ENCODE peak calls at places on chromosomes 2 and 18, in eight cellular contexts. D, K, M, W, C, S, I and H are unnamed samples.

GRCh38 chr2:61017556-61018318 is at the start of the genes PEX13 and PUS10:
- DNase-seq in D (peak; percentile 77), K (no peak), M (peak; percentile 46), W (peak; percentile 72), C (peak; percentile 77), S (no peak), I (peak; percentile 45), H (peak; percentile 51)

GRCh38 chr18:47247036-47247832 is 4.2 kb downstream of the SKOR2 start:
- DNase-seq in D (no peak), K (no peak), M (no peak), W (no peak), C (no peak), S (no peak), I (no peak), H (peak; percentile 72)

GRCh38 chr2:212421571-212422334 is 116.8 kb downstream of the ERBB4 start:
- DNase-seq in D (peak; percentile 20), K (no peak), M (no peak), W (no peak), C (no peak), S (peak; percentile 85), I (no peak), H (no peak)

GRCh38 chr18:77851798-77852197 is 602.1 kb downstream of the GALR1 start:
- DNase-seq in D (no peak), K (no peak), M (no peak), W (no peak), C (no peak), S (no peak), I (no peak), H (no peak)

GRCh38 chr2:157787364-157787938 is 88.7 kb downstream of the ACVR1 start:
- DNase-seq in D (no peak), K (no peak), M (no peak), W (no peak), C (no peak), S (no peak), I (no peak), H (no peak)

GRCh38 chr2:26483957-26484565 is 6.1 kb upstream of the OTOF start:
- DNase-seq in D (peak; percentile 59), K (no peak), M (peak; percentile 18), W (no peak), C (no peak), S (no peak), I (no peak), H (no peak)

GRCh38 chr2:43025709-43026290 is 200.6 kb downstream of the ZFP36L2 start:
- DNase-seq in D (no peak), K (no peak), M (no peak), W (no peak), C (no peak), S (no peak), I (no peak), H (no peak)

GRCh38 chr2:230067990-230068657 is 600 bp downstream of the SLC16A14 start:
- DNase-seq in D (peak; percentile 27), K (no peak), M (no peak), W (peak; percentile 33), C (peak; percentile 51), S (no peak), I (peak; percentile 37), H (no peak)

GRCh38 chr2:165203689-165204559 is at the start of gene SCN3A:
- DNase-seq in D (peak; percentile 61), K (peak; percentile 12), M (peak; percentile 57), W (peak; percentile 53), C (peak; percentile 26), S (peak; percentile 17), I (no peak), H (no peak)

GRCh38 chr2:25215948-25216679 is 47.7 kb upstream of the POMC start:
- DNase-seq in D (peak; percentile 91), K (no peak), M (no peak), W (no peak), C (no peak), S (peak; percentile 26), I (peak; percentile 79), H (no peak)